ENCODE peak calls at places on chromosome 22, in nine cellular contexts. X, Y, A, H, E, N, Q, C and V are unnamed samples.
A peak's percentile ranks its signal among the peaks of the same experiment; 100 is the strongest.

GRCh38 chr22:30209642-30210041 is 36.9 kb downstream of the LIF start:
- DNase-seq in X (no peak), Y (no peak), A (no peak), H (no peak), E (no peak), N (no peak), Q (no peak), C (no peak), V (no peak)

GRCh38 chr22:37517826-37518450 is 1.3 kb downstream of the CARD10 start:
- DNase-seq in X (no peak), Y (no peak), A (no peak), H (no peak), E (no peak), N (no peak), Q (no peak), C (no peak), V (no peak)

GRCh38 chr22:23591203-23591791 is 11.2 kb upstream of the IGLL1 start:
- DNase-seq in X (no peak), Y (peak; percentile 81), A (peak; percentile 36), H (no peak), E (peak; percentile 44), N (peak; percentile 59), Q (peak; percentile 72), C (peak; percentile 62), V (peak; percentile 54)

GRCh38 chr22:47449508-47450270 is 687.2 kb downstream of the TBC1D22A start:
- DNase-seq in X (no peak), Y (no peak), A (no peak), H (no peak), E (no peak), N (no peak), Q (no peak), C (no peak), V (no peak)

GRCh38 chr22:46450931-46451660 is 86.3 kb downstream of the CELSR1 start:
- DNase-seq in X (no peak), Y (no peak), A (no peak), H (no peak), E (no peak), N (no peak), Q (no peak), C (no peak), V (no peak)

GRCh38 chr22:42399315-42400271 is 32.6 kb downstream of the NFAM1 start:
- DNase-seq in X (no peak), Y (peak; percentile 91), A (peak; percentile 27), H (no peak), E (no peak), N (peak; percentile 30), Q (peak; percentile 29), C (no peak), V (no peak)

GRCh38 chr22:47386812-47387510 is 624.5 kb downstream of the TBC1D22A start:
- DNase-seq in X (no peak), Y (no peak), A (no peak), H (no peak), E (no peak), N (no peak), Q (no peak), C (no peak), V (no peak)

GRCh38 chr22:22546490-22546889 is 12.6 kb downstream of the PRAME start:
- DNase-seq in X (no peak), Y (no peak), A (no peak), H (no peak), E (no peak), N (no peak), Q (no peak), C (no peak), V (no peak)

GRCh38 chr22:22687638-22688500 is 43.5 kb downstream of the GGTLC2 start:
- DNase-seq in X (no peak), Y (peak; percentile 45), A (no peak), H (no peak), E (peak; percentile 20), N (no peak), Q (peak; percentile 61), C (no peak), V (no peak)

GRCh38 chr22:27111796-27112195 is 454.4 kb downstream of the MIAT start:
- DNase-seq in X (no peak), Y (no peak), A (no peak), H (no peak), E (peak; percentile 69), N (no peak), Q (no peak), C (no peak), V (no peak)

GRCh38 chr22:27113211-27114030 is 456.0 kb downstream of the MIAT start:
- DNase-seq in X (peak; percentile 59), Y (no peak), A (peak; percentile 60), H (peak; percentile 76), E (peak; percentile 99), N (no peak), Q (peak; percentile 74), C (no peak), V (no peak)

GRCh38 chr22:27110985-27111451 is 453.6 kb downstream of the MIAT start:
- DNase-seq in X (no peak), Y (no peak), A (no peak), H (no peak), E (peak; percentile 96), N (no peak), Q (no peak), C (no peak), V (no peak)

GRCh38 chr22:27114186-27114585 is 456.8 kb downstream of the MIAT start:
- DNase-seq in X (no peak), Y (no peak), A (no peak), H (no peak), E (no peak), N (no peak), Q (no peak), C (no peak), V (no peak)

GRCh38 chr22:27112273-27112672 is 454.9 kb downstream of the MIAT start:
- DNase-seq in X (no peak), Y (no peak), A (no peak), H (no peak), E (no peak), N (no peak), Q (no peak), C (no peak), V (no peak)
- H3K4me1 ChIP-seq in X (no peaks in the 10 kb centered on the region), Y (peaks cover 21% of the 10 kb centered on the region), A (peaks cover 16% of the 10 kb centered on the region), H (peaks cover 43% of the 10 kb centered on the region), E (peaks cover 25% of the 10 kb centered on the region), N (no peaks in the 10 kb centered on the region), Q (peaks cover 51% of the 10 kb centered on the region), C (peaks cover 4% of the 10 kb centered on the region), V (peaks cover 2% of the 10 kb centered on the region)

GRCh38 chr22:41238570-41239442 is 1.9 kb downstream of the CHADL start:
- DNase-seq in X (no peak), Y (no peak), A (no peak), H (no peak), E (no peak), N (no peak), Q (no peak), C (no peak), V (no peak)
- H3K4me3 ChIP-seq in X (no peak overlapping the region), Y (no peak overlapping the region), A (peak overlapping the region; percentile 66), H (peak overlapping the region; percentile 67), E (no peak overlapping the region), N (peak overlapping the region; percentile 33), Q (no peak overlapping the region), C (peak overlapping the region; percentile 55), V (no peak overlapping the region)

GRCh38 chr22:49820984-49821383 is 6.7 kb downstream of the BRD1 start:
- DNase-seq in X (no peak), Y (no peak), A (no peak), H (no peak), E (no peak), N (no peak), Q (no peak), C (peak; percentile 29), V (no peak)
- H3K4me1 ChIP-seq in X (peaks cover 34% of the 10 kb centered on the region), Y (no peaks in the 10 kb centered on the region), A (peaks cover 75% of the 10 kb centered on the region), H (peaks cover 16% of the 10 kb centered on the region), E (peaks cover 9% of the 10 kb centered on the region), N (peaks cover 17% of the 10 kb centered on the region), Q (peaks cover 68% of the 10 kb centered on the region), C (peaks cover 23% of the 10 kb centered on the region), V (peaks cover 2% of the 10 kb centered on the region)

GRCh38 chr22:43440556-43440955 is 28.7 kb downstream of the MPPED1 start:
- DNase-seq in X (no peak), Y (no peak), A (no peak), H (no peak), E (no peak), N (no peak), Q (no peak), C (no peak), V (no peak)
- H3K4me3 ChIP-seq in X (no peak overlapping the region), Y (no peak overlapping the region), A (no peak overlapping the region), H (no peak overlapping the region), E (no peak overlapping the region), N (no peak overlapping the region), Q (no peak overlapping the region), C (no peak overlapping the region), V (no peak overlapping the region)

DNA sequence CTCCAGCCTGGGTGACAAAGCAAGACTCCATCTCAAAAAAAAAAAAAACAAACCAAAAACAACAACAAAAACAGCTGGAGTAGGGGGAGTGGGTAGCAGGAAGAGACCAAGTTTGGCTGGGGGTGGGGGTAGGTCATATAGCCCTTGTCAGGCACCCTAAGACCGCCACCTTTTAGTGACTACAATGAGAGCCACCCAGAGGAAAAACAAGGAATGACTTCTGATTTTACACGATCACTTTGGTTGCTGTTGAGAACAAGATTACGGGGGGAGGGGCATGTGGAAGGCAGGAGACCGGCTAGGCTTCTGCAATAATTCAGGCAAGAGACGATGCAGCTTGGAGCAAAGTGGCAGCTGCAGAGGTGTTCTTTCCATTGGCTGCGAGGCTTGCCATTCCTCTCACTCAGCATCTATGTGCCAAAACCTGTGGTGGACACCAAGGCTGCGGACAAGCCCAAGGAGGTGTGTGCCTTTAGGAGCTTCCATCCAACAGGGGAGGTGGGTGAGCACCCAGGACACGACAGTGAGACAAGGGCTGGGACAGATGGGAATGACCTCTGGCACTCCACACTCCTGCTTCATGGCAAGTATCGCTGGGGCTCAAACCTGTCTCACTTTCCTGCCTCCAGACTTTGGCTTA is 1.7 kb downstream of the RPS19BP1 start:
- DNase-seq in X (no peak), Y (peak; percentile 67), A (no peak), H (no peak), E (no peak), N (no peak), Q (no peak), C (peak; percentile 38), V (no peak)
- H3K4me1 ChIP-seq in X (peaks cover 42% of the 10 kb centered on the region), Y (peaks cover 28% of the 10 kb centered on the region), A (peaks cover 65% of the 10 kb centered on the region), H (peaks cover 28% of the 10 kb centered on the region), E (peaks cover 17% of the 10 kb centered on the region), N (peaks cover 26% of the 10 kb centered on the region), Q (peaks cover 67% of the 10 kb centered on the region), C (peaks cover 69% of the 10 kb centered on the region), V (peaks cover 10% of the 10 kb centered on the region)